ENCODE peak calls at places on chromosomes 13 and 19, in eight cellular contexts. N is LHCN-M2, E is cardiac fibroblast, M is NCI-H1048, H is activated T-cell treated with anti-CD3 and anti-CD28 coated beads for 1 hour, S is body of pancreas, Y is fibroblast of lung, P is NCI-H748 treated with DMSO at 0.1 percent for 48 hours. B is an unnamed sample.

GRCh38 chr13:48536851-48537250 is 4.0 kb upstream of the RCBTB2 start:
- DNase-seq in P (no peak), Y (no peak), H (no peak), E (no peak), M (no peak), S (no peak), N (no peak), B (no peak)

GRCh38 chr13:34617684-34618083 is 324.4 kb upstream of the NBEA start:
- DNase-seq in S (no peak), H (no peak), E (no peak), N (no peak), M (no peak), P (no peak), Y (peak; percentile 32), B (no peak)

GRCh38 chr13:21113851-21114306 is 52.5 kb upstream of the LATS2 start:
- DNase-seq in N (no peak), P (no peak), S (no peak), H (no peak), M (no peak), Y (no peak), E (no peak), B (no peak)

GRCh38 chr13:45219938-45220375 is 19.1 kb upstream of the KCTD4 start:
- DNase-seq in M (no peak), S (no peak), N (peak; percentile 87), E (peak; percentile 87), P (peak; percentile 45), Y (peak; percentile 94), H (no peak), B (peak; percentile 39)

GRCh38 chr13:44932171-44932849 is 57.0 kb downstream of the NUFIP1 start:
- DNase-seq in N (no peak), Y (peak; percentile 83), H (no peak), M (no peak), S (no peak), E (peak; percentile 60), P (no peak), B (no peak)

GRCh38 chr13:26914624-26915023 is 154.0 kb upstream of the GPR12 start:
- DNase-seq in H (no peak), P (peak; percentile 34), N (peak; percentile 93), E (no peak), Y (peak; percentile 13), S (no peak), M (no peak), B (peak; percentile 37)

GRCh38 chr13:41746259-41746658 is 214.7 kb downstream of the VWA8 start:
- DNase-seq in M (no peak), N (peak; percentile 96), Y (peak; percentile 86), H (no peak), S (no peak), E (peak; percentile 44), P (no peak), B (peak; percentile 55)

GRCh38 chr19:48999481-49000325 is 6.0 kb downstream of the RUVBL2 start:
- DNase-seq in E (peak; percentile 81), Y (peak; percentile 62), N (peak; percentile 61), M (no peak), S (peak; percentile 67), P (no peak), H (peak; percentile 55), B (no peak)

GRCh38 chr13:32423592-32423991 is 4.3 kb downstream of the N4BP2L1 start:
- DNase-seq in E (no peak), P (no peak), M (no peak), S (no peak), Y (no peak), N (no peak), H (no peak), B (no peak)

B was measured in MG63.